ENCODE peak calls at places on chromosomes 5 and 9, in four cellular contexts. H, U, C and Z are unnamed samples.

GRCh38 chr5:135439426-135440205 is 7.5 kb downstream of the DCANP1 start:
- DNase-seq in C (no peak), H (peak), U (no peak), Z (no peak)

GRCh38 chr5:35003018-35003957 is 44.5 kb downstream of the AGXT2 start:
- DNase-seq in C (peak), H (peak), U (peak), Z (peak)

GRCh38 chr9:114850871-114851270 is 45.0 kb upstream of the TNFSF15 start:
- DNase-seq in H (no peak), C (no peak), U (no peak), Z (no peak)

GRCh38 chr9:126499005-126499910 is 114.5 kb upstream of the LMX1B start:
- DNase-seq in C (peak), U (peak), H (peak), Z (peak)

GRCh38 chr5:149002053-149002452 is 60.8 kb downstream of the SH3TC2 start:
- DNase-seq in H (no peak), U (no peak), C (peak), Z (no peak)

GRCh38 chr5:52453176-52453575 is 334.5 kb upstream of the ITGA1 start:
- DNase-seq in U (no peak), C (no peak), H (no peak), Z (no peak)

GRCh38 chr9:78542491-78543175 is 245.7 kb downstream of the PSAT1 start:
- DNase-seq in H (peak), C (no peak), U (no peak), Z (no peak)

GRCh38 chr9:133737071-133737773 is 930 bp downstream of the SARDH start:
- DNase-seq in U (no peak), C (no peak), H (no peak), Z (no peak)

GRCh38 chr5:23506329-23507236 is 826 bp upstream of the PRDM9 start:
- DNase-seq in C (peak), H (peak), U (no peak), Z (no peak)

GRCh38 chr5:135130526-135131215 is 96.6 kb upstream of the PITX1 start:
- DNase-seq in U (no peak), H (no peak), C (no peak), Z (no peak)

GRCh38 chr9:34124923-34125322 is 1.6 kb downstream of the DCAF12 start:
- DNase-seq in C (no peak), H (no peak), U (no peak), Z (no peak)

GRCh38 chr9:78288214-78288892 is 8.6 kb upstream of the PSAT1 start:
- DNase-seq in C (peak), H (no peak), U (no peak), Z (no peak)

GRCh38 chr9:131839281-131840084 is 99.6 kb upstream of the RAPGEF1 start:
- DNase-seq in H (no peak), C (no peak), U (no peak), Z (no peak)

GRCh38 chr9:34140853-34141252 is 14.4 kb upstream of the DCAF12 start:
- DNase-seq in H (no peak), C (no peak), U (no peak), Z (no peak)

GRCh38 chr9:112224401-112225289 is 49.5 kb upstream of the SUSD1 start:
- DNase-seq in C (no peak), H (no peak), U (no peak), Z (no peak)

GRCh38 chr5:124661317-124662141 is 84.9 kb downstream of the ZNF608 start:
- DNase-seq in C (peak), U (no peak), H (no peak), Z (no peak)

GRCh38 chr5:159419567-159419966 is 89.3 kb upstream of the IL12B start:
- DNase-seq in H (no peak), C (peak), U (no peak), Z (no peak)

GRCh38 chr5:154868702-154869101 is 10.3 kb downstream of the CNOT8 start:
- DNase-seq in H (no peak), U (no peak), C (no peak), Z (no peak)

GRCh38 chr9:68694125-68694524 is 10.9 kb upstream of the PIP5K1B start:
- DNase-seq in H (no peak), U (no peak), C (no peak), Z (no peak)

GRCh38 chr9:114405294-114406034 is 17.7 kb upstream of the AKNA start:
- DNase-seq in H (peak), C (peak), U (peak), Z (peak)

GRCh38 chr5:16593013-16593412 is 23.8 kb downstream of the RETREG1 start:
- DNase-seq in C (no peak), H (no peak), U (no peak), Z (no peak)

GRCh38 chr5:1130218-1130946 is 18.5 kb upstream of the SLC12A7 start:
- DNase-seq in C (no peak), U (no peak), H (no peak), Z (no peak)

GRCh38 chr5:1131726-1132125 is 19.9 kb upstream of the SLC12A7 start:
- DNase-seq in H (no peak), C (no peak), U (no peak), Z (no peak)

GRCh38 chr5:1129725-1130082 is 17.8 kb upstream of the SLC12A7 start:
- DNase-seq in C (no peak), H (no peak), U (no peak), Z (no peak)

GRCh38 chr5:1132570-1132969 is 20.7 kb upstream of the SLC12A7 start:
- DNase-seq in U (no peak), H (no peak), C (no peak), Z (no peak)

GRCh38 chr5:1131191-1131621 is 19.3 kb upstream of the SLC12A7 start:
- DNase-seq in C (no peak), H (no peak), U (no peak), Z (no peak)
- TF ChIP-seq TAF1 in C (no peak), H (no peak), U (no peak), Z (no peak)

GRCh38 chr9:30913331-30913730 is 1471.1 kb upstream of the ACO1 start:
- DNase-seq in C (no peak), H (no peak), U (no peak), Z (no peak)

DNA sequence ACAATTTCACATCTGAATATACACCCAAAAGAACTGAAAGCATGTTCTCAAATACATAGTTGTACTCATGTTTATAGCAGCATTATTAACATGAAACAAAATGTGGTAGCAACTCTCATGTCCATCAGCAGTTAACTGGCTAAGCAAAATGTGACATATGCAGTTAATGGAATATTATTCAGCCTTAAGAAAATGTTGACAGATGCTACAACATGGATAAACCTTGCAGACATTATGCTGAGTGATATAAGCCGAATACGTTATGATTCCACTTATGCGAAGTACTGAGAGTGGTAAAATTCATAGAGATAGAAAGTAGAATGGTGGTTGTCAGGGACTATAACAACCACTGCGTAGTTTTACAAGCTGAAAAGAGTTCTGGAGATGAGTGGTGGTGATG is 1469.0 kb upstream of the ACO1 start:
- DNase-seq in U (no peak), H (no peak), C (no peak), Z (no peak)
- TF ChIP-seq POLR2A in U (no peak), H (no peak), C (no peak), Z (no peak)

DNA sequence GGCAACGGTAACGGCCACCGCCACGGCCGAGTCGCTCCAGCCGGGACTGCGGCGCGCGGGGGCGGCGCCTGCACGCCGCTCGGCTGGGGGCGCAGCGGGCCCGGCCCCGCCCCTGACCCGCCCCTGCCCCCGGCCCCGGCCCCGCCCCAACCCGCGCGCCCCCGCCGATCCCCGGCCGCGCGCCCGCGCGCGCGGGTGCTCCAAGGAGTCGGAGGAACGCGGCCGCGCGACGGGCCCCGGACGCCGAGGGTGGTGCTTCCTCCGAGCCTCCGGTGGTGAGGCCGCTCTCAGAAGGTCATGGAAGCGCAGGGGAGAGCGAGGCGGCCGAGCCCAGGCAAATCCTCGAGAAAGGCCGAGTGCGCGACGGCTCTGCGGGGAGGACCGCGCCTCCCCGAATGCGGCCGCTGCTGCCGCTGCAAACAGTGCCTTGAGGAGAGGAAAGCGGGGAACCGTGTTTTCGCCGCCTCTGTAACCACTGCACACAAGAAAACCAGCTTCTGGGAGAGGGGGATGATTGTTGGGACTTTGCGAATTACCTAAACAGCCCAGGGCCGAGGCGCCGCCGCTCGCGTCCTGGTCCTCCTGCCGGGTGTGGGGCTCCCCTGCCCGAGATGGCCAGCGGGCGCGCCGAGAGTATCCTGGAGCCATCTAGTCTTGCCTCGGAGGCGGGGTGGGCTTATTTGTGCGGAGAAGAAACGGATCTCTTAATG is at the start of gene LIFR:
- DNase-seq in C (peak), H (peak), U (peak), Z (peak)
- TF ChIP-seq TAF1 in C (peak), H (peak), U (no peak), Z (no peak)

GRCh38 chr9:93453047-93453914 is at the start of gene FAM120AOS:
- DNase-seq in U (peak), H (peak), C (peak), Z (peak)

GRCh38 chr9:93452710-93453046 is 703 bp downstream of the FAM120AOS start:
- DNase-seq in C (no peak), H (no peak), U (no peak), Z (no peak)

GRCh38 chr9:93456022-93456421 is 2.6 kb upstream of the FAM120AOS start:
- DNase-seq in H (no peak), U (no peak), C (no peak), Z (no peak)

GRCh38 chr9:93450817-93451761 is at the start of gene FAM120A:
- DNase-seq in H (peak), C (peak), U (peak), Z (peak)

DNA sequence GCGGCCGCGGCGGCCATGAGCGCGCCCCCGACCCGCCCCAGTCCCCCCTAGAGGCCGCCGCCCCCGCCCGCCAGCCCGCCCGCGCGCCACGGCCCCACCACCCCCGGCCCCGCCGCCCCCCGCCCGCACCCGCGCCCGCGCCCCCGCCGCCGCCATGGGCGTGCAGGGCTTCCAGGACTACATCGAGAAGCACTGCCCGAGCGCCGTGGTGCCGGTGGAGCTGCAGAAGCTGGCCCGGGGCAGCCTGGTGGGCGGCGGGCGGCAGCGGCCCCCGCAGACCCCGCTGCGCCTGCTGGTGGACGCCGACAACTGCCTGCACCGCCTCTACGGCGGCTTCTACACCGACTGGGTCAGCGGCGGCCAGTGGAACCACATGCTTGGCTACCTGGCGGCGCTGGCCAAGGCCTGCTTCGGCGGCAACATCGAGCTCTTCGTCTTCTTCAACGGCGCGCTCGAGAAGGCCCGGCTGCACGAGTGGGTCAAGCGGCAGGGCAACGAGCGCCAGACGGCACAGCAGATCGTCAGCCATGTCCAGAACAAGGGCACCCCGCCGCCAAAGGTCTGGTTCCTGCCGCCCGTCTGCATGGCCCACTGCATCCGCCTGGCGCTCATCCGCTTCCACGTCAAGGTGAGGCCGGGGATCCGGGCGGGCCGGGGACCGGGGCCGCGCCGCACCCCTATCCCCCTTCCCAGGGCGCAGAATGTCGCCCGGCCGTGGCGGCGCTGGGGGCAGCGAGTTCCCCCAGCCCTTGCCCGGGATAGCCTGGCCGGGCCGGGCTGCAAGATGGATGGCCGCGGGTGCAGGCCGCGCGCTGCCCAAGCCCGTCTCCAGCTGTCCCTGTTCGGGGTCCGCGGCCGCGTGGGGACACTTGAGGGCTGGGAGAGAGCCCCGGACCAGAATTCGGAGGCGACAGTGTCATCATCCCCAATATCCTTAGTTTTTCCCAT is 551 bp downstream of the FAM120A start:
- DNase-seq in U (peak), C (peak), H (peak), Z (peak)
- TF ChIP-seq POLR2A in U (peak), C (no peak), H (no peak), Z (peak)

GRCh38 chr5:5738797-5739489 is 316.5 kb downstream of the ICE1 start:
- DNase-seq in U (no peak), C (no peak), H (no peak), Z (no peak)
- TF ChIP-seq TAF1 in U (no peak), C (no peak), H (no peak), Z (no peak)

GRCh38 chr9:99907208-99907532 is 716 bp downstream of the STX17 start:
- DNase-seq in C (no peak), U (no peak), H (no peak), Z (no peak)
- TF ChIP-seq POLR2A in C (no peak), U (no peak), H (no peak), Z (no peak)

DNA sequence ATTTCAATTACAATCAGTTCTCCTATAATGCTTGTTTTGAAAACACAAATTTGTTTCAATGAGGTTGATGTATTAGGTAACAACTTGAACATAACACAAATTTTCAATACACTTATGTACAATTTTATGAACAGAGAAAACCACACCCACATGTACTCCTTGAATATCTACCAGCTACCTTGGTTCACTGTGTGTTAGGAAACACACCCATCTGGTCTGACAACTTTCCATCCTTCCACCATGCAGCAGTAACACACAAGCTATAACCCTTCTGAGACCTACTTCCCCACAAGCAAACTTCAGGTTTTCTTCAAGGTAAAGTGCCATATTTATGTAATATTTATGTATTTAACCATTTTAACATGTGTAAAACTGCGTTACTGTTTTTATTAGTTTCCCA is 36.4 kb upstream of the UBQLN1 start:
- DNase-seq in H (no peak), C (no peak), U (no peak), Z (no peak)
- TF ChIP-seq TAF1 in H (no peak), C (no peak), U (no peak), Z (no peak)